ENCODE peak calls at places on chromosome X, in six cellular contexts. O is heart right ventricle, Z is hepatocyte, N is esophagus muscularis mucosa, R is coronary artery, L is ovary. C is an unnamed sample.

GRCh38 chrX:153554519-153555167 is 37.2 kb downstream of the ATP2B3 start:
- DNase-seq in O (peak), R (no peak), N (peak), Z (peak), L (peak), C (peak)

GRCh38 chrX:5907202-5907601 is 321.5 kb downstream of the NLGN4X start:
- DNase-seq in R (no peak), Z (no peak), L (no peak), N (no peak), O (no peak), C (no peak)

GRCh38 chrX:131577433-131577832 is 33.6 kb downstream of the OR13H1 start:
- DNase-seq in O (no peak), R (no peak), Z (no peak), L (no peak), N (no peak), C (no peak)

GRCh38 chrX:155435744-155436112 is 22.7 kb downstream of the F8A3 start:
- DNase-seq in Z (no peak), O (no peak), L (no peak), N (no peak), R (no peak), C (no peak)

GRCh38 chrX:53681661-53682060 is 4.9 kb downstream of the HUWE1 start:
- DNase-seq in Z (no peak), N (no peak), L (no peak), O (no peak), R (no peak), C (no peak)

GRCh38 chrX:632391-633042 is 1.9 kb downstream of the SHOX start:
- DNase-seq in Z (no peak), N (peak), L (no peak), O (no peak), R (no peak), C (no peak)

GRCh38 chrX:153460826-153461225 is 9.6 kb downstream of the HAUS7 start:
- DNase-seq in R (no peak), N (no peak), L (no peak), O (peak), Z (peak), C (peak)

GRCh38 chrX:10450959-10451355 is 169.4 kb downstream of the MID1 start:
- DNase-seq in R (no peak), Z (no peak), N (no peak), O (no peak), L (no peak), C (no peak)

GRCh38 chrX:69504626-69505612 is 793 bp downstream of the NALF2 start:
- DNase-seq in R (no peak), Z (peak), L (no peak), N (no peak), O (no peak), C (no peak)

GRCh38 chrX:136063340-136064079 is 78.3 kb downstream of the SLC9A6 start:
- DNase-seq in N (no peak), L (no peak), Z (no peak), R (peak), O (peak), C (no peak)

GRCh38 chrX:108541286-108541685 is 101.6 kb downstream of the COL4A5 start:
- DNase-seq in L (no peak), O (no peak), R (no peak), Z (no peak), N (no peak), C (no peak)

DNA sequence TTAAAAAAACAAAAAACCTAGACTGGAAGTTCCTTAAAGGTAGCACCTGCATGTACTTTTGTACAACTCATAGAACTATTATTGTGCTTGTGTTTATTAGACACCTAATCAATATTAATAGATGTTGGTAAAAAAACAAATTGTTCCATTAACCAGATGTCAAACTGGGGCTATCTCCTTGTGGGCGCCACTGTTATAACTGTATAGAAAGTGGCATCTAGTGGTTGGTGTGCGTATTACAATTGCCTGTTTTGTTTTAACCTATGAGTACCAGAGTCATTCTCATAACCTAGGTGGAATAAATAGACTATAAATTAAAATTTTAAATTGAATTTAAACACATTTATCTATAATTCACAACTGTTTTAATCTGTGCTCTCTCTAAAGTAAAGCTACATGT is 97.4 kb downstream of the COL4A5 start:
- DNase-seq in Z (peak), L (no peak), R (no peak), N (no peak), O (no peak), C (peak)
- TF ChIP-seq CTCF in Z (peak), L (peak), R (peak), N (peak), O (peak), C (peak)

GRCh38 chrX:16212024-16212423 is 44.7 kb downstream of the MAGEB17 start:
- DNase-seq in O (no peak), R (no peak), L (no peak), N (no peak), Z (no peak), C (peak)

GRCh38 chrX:16215660-16216059 is 48.4 kb downstream of the MAGEB17 start:
- DNase-seq in R (no peak), L (no peak), O (no peak), N (no peak), Z (no peak), C (no peak)

GRCh38 chrX:16213970-16214369 is 46.7 kb downstream of the MAGEB17 start:
- DNase-seq in Z (no peak), R (no peak), L (no peak), N (no peak), O (no peak), C (no peak)

GRCh38 chrX:16208601-16209000 is 41.3 kb downstream of the MAGEB17 start:
- DNase-seq in R (no peak), L (no peak), O (no peak), N (no peak), Z (no peak), C (no peak)

DNA sequence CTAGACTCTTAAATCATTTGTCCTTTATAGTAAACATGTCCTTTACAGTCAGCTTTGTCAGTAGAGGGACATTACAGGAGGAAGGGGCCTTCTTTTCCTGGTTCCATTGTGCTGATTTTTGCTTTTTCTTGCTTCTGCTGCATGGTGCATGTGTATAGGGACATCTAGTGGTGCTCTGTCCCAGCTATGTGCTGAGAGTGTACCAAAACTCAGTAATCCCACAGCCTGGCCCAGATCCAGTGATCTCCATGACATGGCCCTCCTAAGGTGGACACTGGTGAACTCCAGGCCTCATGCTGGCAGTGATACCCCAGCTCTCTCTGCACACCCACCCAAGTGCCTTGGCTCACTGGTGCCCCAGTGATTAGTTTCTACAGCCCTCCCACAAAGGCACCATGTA is 45.2 kb downstream of the MAGEB17 start:
- DNase-seq in L (no peak), O (peak), N (no peak), Z (peak), R (no peak), C (peak)
- TF ChIP-seq CTCF in L (no peak), O (peak), N (no peak), Z (peak), R (no peak), C (no peak)

GRCh38 chrX:104647084-104647483 is 81.1 kb downstream of the IL1RAPL2 start:
- DNase-seq in O (no peak), R (no peak), Z (no peak), L (no peak), N (no peak), C (no peak)

GRCh38 chrX:104641176-104641575 is 75.2 kb downstream of the IL1RAPL2 start:
- DNase-seq in R (no peak), N (no peak), Z (no peak), O (no peak), L (no peak), C (peak)
- TF ChIP-seq CTCF in R (no peak), N (no peak), Z (no peak), O (no peak), L (no peak), C (peak)

GRCh38 chrX:41734530-41734929 is 10.5 kb downstream of the GPR82 start:
- DNase-seq in Z (no peak), N (no peak), L (no peak), O (no peak), R (no peak), C (peak)
- TF ChIP-seq CTCF in Z (peak), N (peak), L (no peak), O (peak), R (no peak), C (no peak)

GRCh38 chrX:115898382-115899001 is 272.1 kb upstream of the AGTR2 start:
- DNase-seq in R (no peak), Z (no peak), N (no peak), L (peak), O (no peak), C (no peak)
- TF ChIP-seq CTCF in R (no peak), Z (no peak), N (peak), L (peak), O (no peak), C (no peak)

DNA sequence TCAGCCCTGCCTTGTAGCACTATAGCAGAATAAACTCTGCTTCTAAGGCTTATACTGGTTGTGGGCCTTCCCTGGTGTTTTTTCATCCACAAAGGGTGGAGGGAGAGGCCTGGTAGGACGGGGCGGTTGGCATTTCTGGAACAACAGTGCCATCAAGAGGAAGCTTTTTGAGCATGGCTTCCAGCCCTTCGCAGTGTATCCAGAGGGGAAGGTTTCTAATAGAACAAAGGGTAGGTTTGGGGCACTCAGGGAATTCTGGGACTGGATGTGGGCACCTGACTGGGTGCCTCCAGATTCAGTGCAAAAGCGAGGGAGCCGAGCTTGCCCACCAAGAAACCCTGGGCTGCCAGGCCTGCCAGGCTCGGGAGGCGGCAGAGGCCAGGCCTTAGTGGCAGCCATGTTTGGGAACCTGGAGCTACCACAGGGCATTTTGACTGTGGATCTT is 229.6 kb upstream of the AGTR2 start:
- DNase-seq in R (peak), O (peak), L (peak), N (no peak), Z (no peak), C (no peak)
- TF ChIP-seq CTCF in R (no peak), O (peak), L (peak), N (peak), Z (peak), C (no peak)

DNA sequence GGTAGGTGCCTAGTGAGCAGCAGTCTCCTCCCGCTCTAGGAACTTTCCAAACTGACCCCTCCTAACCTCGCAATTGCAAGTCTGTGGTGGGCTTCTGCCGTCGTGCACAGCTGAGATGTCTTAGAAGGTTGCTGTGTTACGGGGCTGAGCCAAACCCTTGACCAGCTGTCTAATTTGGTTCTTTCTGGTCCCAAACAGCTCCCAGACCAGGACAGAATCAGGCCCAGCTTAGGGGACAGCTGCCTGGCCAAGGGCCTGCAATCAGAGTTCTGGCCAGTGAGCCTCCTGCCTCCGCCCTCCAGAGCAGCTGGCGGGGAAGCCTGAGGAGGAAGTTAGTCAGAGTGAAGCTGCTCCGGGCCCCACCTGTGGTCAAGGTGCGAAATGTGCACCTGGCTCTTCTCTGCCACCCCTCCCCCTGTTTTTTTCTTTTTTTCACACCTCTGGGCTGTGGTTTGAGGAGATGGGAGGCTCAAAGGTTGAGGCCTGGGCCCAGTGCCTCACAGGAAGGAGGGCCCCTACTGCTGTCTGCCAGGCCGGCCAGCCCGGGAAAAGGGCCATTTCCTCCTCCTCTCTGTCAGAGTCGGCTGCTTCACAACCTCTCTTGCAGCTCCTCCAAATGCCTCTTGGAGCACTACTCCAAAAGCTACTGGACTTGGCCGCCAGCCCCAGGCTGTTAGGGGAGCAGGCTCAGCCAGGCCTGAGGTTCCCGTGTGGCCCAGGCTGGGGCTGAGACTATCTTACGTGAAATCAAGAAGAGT is 4.2 kb upstream of the CXCR3 start:
- DNase-seq in Z (peak), O (peak), N (no peak), R (no peak), L (peak), C (peak)
- TF ChIP-seq CTCF in Z (no peak), O (no peak), N (no peak), R (no peak), L (no peak), C (no peak)

GRCh38 chrX:34299451-34299967 is 167.4 kb upstream of the FAM47A start:
- DNase-seq in R (no peak), Z (no peak), O (no peak), L (no peak), N (no peak), C (no peak)

GRCh38 chrX:34300871-34301270 is 168.8 kb upstream of the FAM47A start:
- DNase-seq in O (peak), R (no peak), N (no peak), Z (peak), L (no peak), C (peak)
- TF ChIP-seq CTCF in O (peak), R (peak), N (peak), Z (peak), L (no peak), C (peak)

GRCh38 chrX:126030021-126030420 is 136.1 kb downstream of the DCAF12L2 start:
- DNase-seq in Z (no peak), O (no peak), R (no peak), L (no peak), N (no peak), C (no peak)

GRCh38 chrX:126027229-126027628 is 138.9 kb downstream of the DCAF12L2 start:
- DNase-seq in N (no peak), O (no peak), R (no peak), Z (no peak), L (no peak), C (no peak)
- TF ChIP-seq CTCF in N (no peak), O (no peak), R (no peak), Z (no peak), L (no peak), C (no peak)